ENCODE peak calls at places on chromosomes 2 and 18, in four cellular contexts. F, B, S and I are unnamed samples.

GRCh38 chr2:45014016-45014702 is 4.9 kb upstream of the SIX2 start:
- DNase-seq in S (no peak), B (peak; percentile 61), F (peak; percentile 96), I (no peak)

GRCh38 chr2:46852598-46852997 is 63.0 kb downstream of the MCFD2 start:
- DNase-seq in F (no peak), B (no peak), S (no peak), I (no peak)

GRCh38 chr2:189002079-189002478 is 27.9 kb downstream of the COL3A1 start:
- DNase-seq in S (no peak), B (no peak), F (peak; percentile 9), I (no peak)

GRCh38 chr2:52034706-52035105 is 1002.8 kb upstream of the NRXN1 start:
- DNase-seq in B (no peak), F (no peak), S (no peak), I (no peak)

GRCh38 chr2:231300722-231301076 is 94.8 kb upstream of the B3GNT7 start:
- DNase-seq in F (no peak), B (no peak), S (no peak), I (no peak)

GRCh38 chr2:120203341-120204021 is 19.7 kb downstream of the TMEM185B start:
- DNase-seq in S (no peak), F (no peak), B (peak; percentile 3), I (no peak)

GRCh38 chr2:222127660-222128059 is 171.1 kb downstream of the PAX3 start:
- DNase-seq in B (no peak), S (no peak), F (no peak), I (no peak)

GRCh38 chr2:68653538-68653982 is 10.2 kb downstream of the PROKR1 start:
- DNase-seq in B (peak; percentile 67), S (no peak), F (no peak), I (no peak)

GRCh38 chr2:199932312-199932855 is 21.3 kb downstream of the C2orf69 start:
- DNase-seq in F (no peak), B (no peak), S (no peak), I (no peak)

GRCh38 chr2:168327328-168327727 is 79.9 kb upstream of the STK39 start:
- DNase-seq in S (no peak), B (no peak), F (no peak), I (no peak)

GRCh38 chr2:128457716-128458115 is 139.0 kb upstream of the HS6ST1 start:
- DNase-seq in B (no peak), F (no peak), S (no peak), I (no peak)

GRCh38 chr2:63977904-63978303 is 41.3 kb downstream of the VPS54 start:
- DNase-seq in F (no peak), S (no peak), B (no peak), I (no peak)

GRCh38 chr2:111712361-111712760 is 171.6 kb downstream of the ANAPC1 start:
- DNase-seq in B (no peak), S (no peak), F (no peak), I (no peak)

DNA sequence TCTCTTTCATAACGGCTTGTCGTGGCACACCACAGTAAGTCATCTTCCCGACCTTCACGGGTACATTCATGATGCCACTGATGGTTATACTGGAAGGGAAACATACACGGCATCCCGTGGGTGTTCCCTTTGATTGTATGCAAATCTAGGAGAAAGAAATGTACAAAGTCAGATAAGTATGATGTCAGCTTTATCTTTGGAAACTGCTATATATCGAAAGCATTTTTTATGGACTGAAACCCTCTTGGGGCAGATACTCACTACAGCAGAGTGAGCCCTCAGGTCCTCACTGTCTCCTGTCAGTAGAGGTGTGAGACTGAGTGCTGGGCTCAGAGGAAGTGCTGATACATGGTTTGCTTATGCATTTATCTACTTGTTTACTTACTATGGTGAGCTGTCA is 20.4 kb downstream of the PLA2R1 start:
- DNase-seq in B (no peak), F (no peak), S (no peak), I (no peak)
- TF ChIP-seq RNF2 in B (no peak), F (no peak), S (no peak), I (no peak)

GRCh38 chr2:185782223-185782769 is 43.7 kb downstream of the FSIP2 start:
- DNase-seq in S (no peak), B (no peak), F (no peak), I (peak; percentile 24)
- TF ChIP-seq RNF2 in S (no peak), B (no peak), F (no peak), I (no peak)

DNA sequence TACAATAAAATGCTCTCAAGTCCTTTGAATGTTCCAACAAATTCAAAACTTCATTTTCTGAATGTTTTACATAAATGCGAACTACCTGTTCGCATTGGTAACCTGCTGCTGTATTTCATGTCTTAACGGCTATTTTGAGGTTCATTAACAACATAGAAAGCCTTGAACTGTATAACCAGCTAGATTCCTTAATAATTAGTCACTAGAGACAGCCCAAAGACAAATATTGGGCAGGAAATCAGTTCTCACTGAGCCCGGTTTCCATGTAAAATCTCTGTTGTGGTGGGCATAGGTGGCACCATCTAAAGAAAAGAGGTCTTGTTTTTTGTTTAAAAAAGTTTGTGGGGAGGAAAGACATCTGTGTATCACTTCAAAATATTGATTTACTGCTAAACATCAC is 29.2 kb downstream of the PDIA6 start:
- DNase-seq in S (no peak), F (no peak), B (no peak), I (peak; percentile 40)
- TF ChIP-seq RNF2 in S (no peak), F (no peak), B (no peak), I (no peak)

GRCh38 chr18:22189431-22189830 is 20.0 kb downstream of the GATA6 start:
- DNase-seq in B (no peak), F (no peak), S (no peak), I (no peak)

GRCh38 chr18:22185723-22186386 is 16.5 kb downstream of the GATA6 start:
- DNase-seq in S (no peak), B (no peak), F (no peak), I (no peak)

GRCh38 chr18:22191346-22191710 is 21.9 kb downstream of the GATA6 start:
- DNase-seq in S (no peak), F (no peak), B (no peak), I (no peak)

GRCh38 chr18:22186484-22186971 is 17.1 kb downstream of the GATA6 start:
- DNase-seq in S (no peak), F (no peak), B (no peak), I (no peak)

GRCh38 chr18:22188551-22189267 is 19.3 kb downstream of the GATA6 start:
- DNase-seq in F (no peak), S (no peak), B (no peak), I (no peak)
- TF ChIP-seq RNF2 in F (no peak), S (no peak), B (no peak), I (no peak)